ENCODE peak calls at places on chromosome 17, in five cellular contexts. F is esophagus muscularis mucosa, M is fibroblast of villous mesenchyme, J is A549, U is endothelial cell. B is an unnamed sample.

GRCh38 chr17:58918072-58918471 is 162.4 kb downstream of the PPM1E start:
- DNase-seq in F (no peak), M (no peak), J (no peak), U (no peak), B (no peak)

GRCh38 chr17:5587431-5588032 is 3.2 kb upstream of the NLRP1 start:
- DNase-seq in F (peak), M (peak), J (peak), U (peak), B (no peak)

GRCh38 chr17:41211845-41212466 is 14.5 kb upstream of the KRTAP9-2 start:
- DNase-seq in F (no peak), M (peak), J (peak), U (no peak), B (no peak)

GRCh38 chr17:27473748-27474609 is 17.7 kb downstream of the KSR1 start:
- DNase-seq in F (no peak), M (peak), J (no peak), U (no peak), B (no peak)

GRCh38 chr17:41624208-41625101 is at the start of gene KRT17:
- DNase-seq in F (no peak), M (peak), J (no peak), U (no peak), B (peak)

GRCh38 chr17:20091161-20092029 is 82.2 kb downstream of the SPECC1 start:
- DNase-seq in F (no peak), M (peak), J (no peak), U (no peak), B (no peak)

GRCh38 chr17:19248923-19249574 is 11.9 kb downstream of the EPN2 start:
- DNase-seq in F (no peak), M (peak), J (no peak), U (no peak), B (peak)

GRCh38 chr17:7711356-7711755 is 6.2 kb upstream of the DNAH2 start:
- DNase-seq in F (no peak), M (no peak), J (peak), U (no peak), B (no peak)

GRCh38 chr17:5703736-5704135 is 119.4 kb upstream of the NLRP1 start:
- DNase-seq in F (no peak), M (no peak), J (no peak), U (no peak), B (no peak)

GRCh38 chr17:58281511-58282011 is 826 bp upstream of the MPO start:
- DNase-seq in F (no peak), M (no peak), J (no peak), U (no peak), B (no peak)

GRCh38 chr17:34997355-34997862 is 17.1 kb downstream of the LIG3 start:
- DNase-seq in F (no peak), M (peak), J (no peak), U (no peak), B (no peak)

GRCh38 chr17:9924735-9925191 is 19.7 kb upstream of the RCVRN start:
- DNase-seq in F (no peak), M (peak), J (peak), U (peak), B (no peak)

GRCh38 chr17:9002610-9003354 is 18.5 kb upstream of the NTN1 start:
- DNase-seq in F (no peak), M (no peak), J (peak), U (peak), B (peak)

GRCh38 chr17:49580981-49581644 is 5.4 kb downstream of the NXPH3 start:
- DNase-seq in F (no peak), M (no peak), J (no peak), U (no peak), B (no peak)

GRCh38 chr17:36600477-36600876 is 906 bp upstream of the MRM1 start:
- DNase-seq in F (no peak), M (no peak), J (no peak), U (no peak), B (no peak)

GRCh38 chr17:36600936-36601302 is 464 bp upstream of the MRM1 start:
- DNase-seq in F (no peak), M (no peak), J (no peak), U (no peak), B (no peak)

GRCh38 chr17:36602030-36602737 is 801 bp downstream of the MRM1 start:
- DNase-seq in F (no peak), M (no peak), J (no peak), U (no peak), B (no peak)

GRCh38 chr17:36602924-36603384 is 1.6 kb downstream of the MRM1 start:
- DNase-seq in F (no peak), M (peak), J (peak), U (peak), B (peak)

DNA sequence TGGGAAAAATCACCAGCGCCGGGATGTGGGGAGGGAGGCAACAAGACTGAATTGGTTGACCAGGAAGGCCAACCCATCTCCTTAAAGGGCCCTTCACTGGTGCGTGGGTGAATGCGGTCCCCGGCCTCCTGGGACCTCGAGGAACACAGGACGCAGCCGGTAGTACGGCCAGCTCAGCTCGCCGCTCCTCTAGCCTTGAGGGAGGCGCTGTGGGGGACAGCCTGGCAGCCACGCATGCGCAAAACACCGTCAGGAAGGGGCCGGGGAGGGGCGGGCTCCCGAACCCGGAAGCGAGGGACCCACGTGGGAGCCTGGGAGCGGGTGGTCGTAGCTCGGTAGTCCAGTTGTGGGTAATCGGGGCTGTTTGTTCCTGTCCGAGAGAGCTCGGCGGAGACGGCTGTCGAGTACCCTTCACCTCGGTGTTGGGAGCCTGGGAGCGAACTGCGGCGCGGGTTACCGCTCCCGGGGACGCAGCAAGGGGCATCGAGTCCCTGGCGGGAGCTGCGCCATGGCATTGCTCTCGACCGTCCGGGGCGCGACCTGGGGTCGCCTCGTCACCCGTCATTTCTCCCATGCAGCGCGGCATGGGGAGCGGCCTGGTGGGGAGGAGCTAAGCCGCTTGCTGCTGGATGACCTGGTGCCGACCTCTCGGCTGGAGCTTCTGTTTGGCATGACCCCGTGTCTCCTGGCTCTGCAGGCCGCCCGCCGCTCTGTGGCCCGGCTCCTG is at the start of gene MRM1:
- DNase-seq in F (peak), M (peak), J (peak), U (peak), B (peak)
- TF ChIP-seq CTCF in F (no peak), M (peak), J (peak), U (no peak), B (peak)

DNA sequence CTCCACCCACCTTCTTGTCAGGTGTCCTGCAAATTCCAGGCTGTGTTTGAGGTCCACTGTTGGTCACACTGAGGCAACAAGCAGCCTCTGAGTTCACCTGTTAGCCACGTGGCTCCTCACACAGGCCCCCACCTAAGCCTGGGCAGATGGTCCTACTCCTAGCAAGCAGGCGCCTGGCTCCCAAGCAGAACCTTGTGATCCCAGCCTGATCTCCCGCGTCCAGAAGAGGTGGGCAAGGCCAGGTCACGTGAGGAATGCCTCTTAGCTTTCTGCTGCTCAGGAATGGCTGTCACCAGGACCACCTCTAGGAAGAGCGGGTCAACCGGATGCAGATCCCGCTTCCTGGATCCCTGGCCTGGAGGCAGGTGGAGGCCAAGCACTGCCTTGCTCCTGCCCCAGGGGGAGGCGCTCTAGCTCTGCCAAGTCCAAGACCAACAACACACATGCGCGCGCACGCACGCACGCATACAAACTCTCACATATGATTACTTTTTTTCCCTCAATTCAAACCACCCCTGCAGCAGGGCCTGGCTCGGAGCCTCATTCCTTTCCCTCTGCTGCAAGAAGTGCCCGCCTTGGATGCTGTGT is 9.5 kb downstream of the CYB561 start:
- DNase-seq in F (no peak), M (no peak), J (no peak), U (no peak), B (no peak)
- TF ChIP-seq CTCF in F (no peak), M (no peak), J (peak), U (no peak), B (no peak)

DNA sequence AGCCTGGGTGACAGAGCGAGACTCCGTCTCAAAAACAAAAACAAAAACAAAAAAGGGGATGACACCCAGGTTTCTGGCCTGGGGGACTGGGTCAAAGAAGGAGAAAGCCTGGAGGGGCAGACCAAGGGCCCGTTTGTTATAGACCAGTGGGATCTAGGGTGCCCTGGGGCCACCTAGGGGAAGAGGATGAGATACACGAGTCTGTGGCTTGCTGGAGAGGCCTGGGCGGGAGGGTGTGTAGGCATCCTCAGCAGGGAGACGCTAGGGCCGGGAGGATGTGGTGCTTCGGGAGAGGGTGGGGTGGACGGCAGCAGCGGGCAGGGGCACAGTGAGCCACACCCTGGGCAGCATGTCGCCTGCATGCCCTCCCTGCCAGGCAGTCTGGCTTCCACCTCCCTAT is 17.1 kb upstream of the CRK start:
- DNase-seq in F (no peak), M (no peak), J (no peak), U (no peak), B (no peak)
- TF ChIP-seq CTCF in F (no peak), M (peak), J (no peak), U (no peak), B (no peak)

GRCh38 chr17:39635614-39636176 is 1.2 kb upstream of the STARD3 start:
- DNase-seq in F (no peak), M (no peak), J (no peak), U (no peak), B (no peak)

GRCh38 chr17:39636587-39636926 is 387 bp upstream of the STARD3 start:
- DNase-seq in F (no peak), M (no peak), J (no peak), U (no peak), B (no peak)

GRCh38 chr17:39633570-39634183 is 3.3 kb upstream of the STARD3 start:
- DNase-seq in F (no peak), M (no peak), J (no peak), U (no peak), B (no peak)

GRCh38 chr17:39632153-39632941 is 4.6 kb upstream of the STARD3 start:
- DNase-seq in F (no peak), M (no peak), J (no peak), U (no peak), B (no peak)

DNA sequence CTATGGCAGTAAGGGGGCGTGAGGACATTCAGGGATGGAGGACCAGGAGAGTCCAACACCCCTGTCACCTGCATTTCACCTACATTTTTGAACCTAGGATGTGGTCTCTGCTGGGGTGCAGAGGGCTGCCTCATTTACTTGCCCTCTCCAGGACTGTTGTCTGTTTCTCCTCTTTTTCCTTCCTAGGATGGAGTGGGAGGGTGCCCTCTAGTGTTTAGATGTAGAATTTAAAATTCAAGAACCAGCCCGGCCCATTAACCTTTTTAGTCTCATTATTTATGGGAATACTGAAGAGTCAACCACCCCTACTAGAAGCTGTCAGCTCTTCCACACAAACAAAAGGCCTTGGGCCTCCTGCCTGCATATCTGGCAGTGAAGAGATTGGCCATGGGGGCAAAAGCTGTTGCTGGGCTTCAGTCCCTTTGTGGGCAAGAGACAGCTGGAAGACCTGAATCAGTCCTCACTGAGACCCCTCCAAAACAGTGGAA is 2.5 kb upstream of the STARD3 start:
- DNase-seq in F (no peak), M (peak), J (peak), U (no peak), B (no peak)
- TF ChIP-seq CTCF in F (peak), M (peak), J (peak), U (peak), B (peak)

GRCh38 chr17:72661945-72662826 is 430.3 kb downstream of the SLC39A11 start:
- DNase-seq in F (no peak), M (no peak), J (no peak), U (no peak), B (no peak)

GRCh38 chr17:72660274-72661092 is 432.0 kb downstream of the SLC39A11 start:
- DNase-seq in F (no peak), M (no peak), J (no peak), U (no peak), B (no peak)

GRCh38 chr17:72659811-72660210 is 432.7 kb downstream of the SLC39A11 start:
- DNase-seq in F (no peak), M (no peak), J (no peak), U (no peak), B (no peak)

GRCh38 chr17:72662827-72663190 is 429.7 kb downstream of the SLC39A11 start:
- DNase-seq in F (no peak), M (no peak), J (no peak), U (no peak), B (no peak)

DNA sequence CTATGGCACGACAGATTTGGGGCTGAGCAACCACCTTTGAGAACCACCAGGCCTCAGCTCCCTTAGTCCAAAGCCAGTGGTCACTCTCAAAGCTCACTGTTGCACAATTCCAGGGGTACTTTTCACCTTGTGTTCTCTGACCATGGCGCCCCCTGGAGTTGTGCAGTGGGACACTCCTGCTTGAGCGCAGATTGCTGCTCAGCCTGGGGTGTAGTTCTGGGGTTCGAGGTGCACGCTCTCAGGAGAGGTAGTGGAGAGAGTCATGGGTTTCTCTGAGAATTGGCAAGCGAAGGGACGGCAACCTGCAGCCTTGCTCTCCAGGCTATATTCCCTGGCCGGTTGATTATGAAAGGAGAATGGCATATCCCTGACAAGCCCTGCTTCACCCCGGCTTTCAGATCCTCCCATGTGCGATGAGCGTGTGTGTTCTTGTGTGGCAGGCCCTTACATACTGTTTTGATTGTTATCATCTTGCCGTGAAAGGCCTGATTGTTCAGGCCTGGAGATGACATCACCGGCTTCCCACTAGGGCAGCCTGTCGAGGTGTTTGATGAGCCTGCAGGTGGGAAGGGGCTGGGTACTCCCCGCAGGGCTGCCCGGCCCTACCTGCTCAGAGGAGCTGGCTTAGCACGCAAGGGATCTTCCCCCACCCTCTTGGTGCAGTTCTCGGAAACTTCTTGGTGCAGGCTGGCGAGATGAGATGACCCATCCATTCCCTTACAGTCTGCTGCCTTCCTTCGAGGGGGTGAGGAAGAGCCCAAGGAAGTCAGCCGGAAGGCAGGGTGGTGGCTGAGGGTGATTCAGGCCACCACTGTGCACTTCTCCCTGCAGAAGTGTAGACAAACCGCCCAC is 431.2 kb downstream of the SLC39A11 start:
- DNase-seq in F (no peak), M (no peak), J (no peak), U (no peak), B (no peak)
- TF ChIP-seq CTCF in F (no peak), M (peak), J (peak), U (peak), B (peak)

DNA sequence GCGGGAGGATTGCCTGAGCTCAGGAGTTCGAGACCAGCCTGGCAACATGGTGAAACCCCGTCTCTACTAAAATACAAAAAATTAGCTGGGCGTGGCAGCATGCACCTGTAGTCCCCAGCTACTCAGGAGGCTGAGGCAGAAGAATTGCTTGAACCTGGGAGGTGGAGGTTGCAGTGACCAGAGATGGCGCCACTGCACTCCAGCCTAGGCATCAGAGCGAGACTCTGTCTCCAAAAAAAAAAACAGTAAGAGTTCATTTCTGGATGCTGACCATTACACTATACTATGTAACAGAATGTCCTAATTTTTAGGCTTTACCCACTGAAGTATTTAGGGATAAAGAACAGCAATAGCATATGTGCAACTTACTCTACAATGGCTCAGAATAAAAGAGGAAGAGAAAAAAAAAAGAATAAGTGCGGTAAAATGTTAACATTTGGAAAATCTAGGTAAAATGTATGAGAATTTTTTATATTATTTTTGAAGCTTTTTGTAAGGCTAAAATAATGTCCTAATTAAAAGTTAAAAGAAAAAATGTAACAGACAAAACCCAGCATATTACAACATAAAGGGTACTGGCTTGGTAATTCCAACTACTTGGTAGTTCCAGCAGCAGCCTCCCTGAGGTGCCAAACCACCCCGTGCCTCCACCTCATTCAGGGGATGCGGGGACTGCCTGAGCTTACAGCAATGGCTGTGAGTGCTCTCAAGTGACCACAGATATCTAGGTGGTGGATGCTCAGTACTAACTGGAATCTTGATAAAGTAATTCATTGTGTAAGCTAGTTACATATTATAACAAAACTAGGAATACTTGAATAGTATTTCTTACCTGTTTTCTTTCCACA is 10.9 kb downstream of the COPS3 start:
- DNase-seq in F (no peak), M (peak), J (no peak), U (peak), B (no peak)
- TF ChIP-seq CTCF in F (peak), M (peak), J (peak), U (peak), B (peak)

GRCh38 chr17:48322060-48322459 is 108.0 kb downstream of the SKAP1 start:
- DNase-seq in F (no peak), M (peak), J (peak), U (no peak), B (no peak)
- TF ChIP-seq CTCF in F (no peak), M (peak), J (peak), U (no peak), B (no peak)

GRCh38 chr17:38338053-38338452 is 5.7 kb downstream of the GPR179 start:
- DNase-seq in F (no peak), M (no peak), J (no peak), U (no peak), B (no peak)
- TF ChIP-seq CTCF in F (no peak), M (no peak), J (no peak), U (no peak), B (no peak)

GRCh38 chr17:2186937-2187336 is 116.6 kb downstream of the SMG6 start:
- DNase-seq in F (no peak), M (no peak), J (no peak), U (no peak), B (no peak)
- TF ChIP-seq CTCF in F (no peak), M (no peak), J (no peak), U (no peak), B (no peak)

GRCh38 chr17:2893422-2893914 is 97.2 kb downstream of the RAP1GAP2 start:
- DNase-seq in F (no peak), M (no peak), J (no peak), U (no peak), B (no peak)
- TF ChIP-seq CTCF in F (no peak), M (no peak), J (no peak), U (no peak), B (no peak)